ENCODE peak calls at places on chromosomes 7 and 10, in five cellular contexts. B, X, A, R and K are unnamed samples.

GRCh38 chr7:100007887-100008286 is 7.5 kb upstream of the ZKSCAN1 start:
- DNase-seq in R (no peak), A (no peak), B (no peak), X (no peak), K (no peak)

GRCh38 chr10:29295813-29296212 is 6.9 kb downstream of the LYZL1 start:
- DNase-seq in R (no peak), A (no peak), X (no peak), B (no peak), K (no peak)

GRCh38 chr7:84248843-84249242 is 54.3 kb upstream of the SEMA3A start:
- DNase-seq in B (no peak), X (no peak), R (no peak), A (no peak), K (no peak)

GRCh38 chr7:974820-975681 is at the start of gene COX19:
- DNase-seq in R (peak), B (peak), A (peak), X (peak), K (peak)

GRCh38 chr10:101036726-101037125 is 5.7 kb downstream of the SFXN3 start:
- DNase-seq in R (no peak), B (no peak), X (no peak), A (no peak), K (no peak)

GRCh38 chr7:17275749-17276671 is 22.4 kb upstream of the AHR start:
- DNase-seq in B (no peak), R (no peak), A (no peak), X (peak), K (no peak)

GRCh38 chr10:51389415-51390342 is 309.7 kb downstream of the CSTF2T start:
- DNase-seq in A (peak), R (peak), X (peak), B (peak), K (peak)

GRCh38 chr7:38777609-38778008 is 131.4 kb downstream of the VPS41 start:
- DNase-seq in B (no peak), R (no peak), X (no peak), A (no peak), K (no peak)

GRCh38 chr7:134351424-134351823 is 34.7 kb upstream of the SLC35B4 start:
- DNase-seq in B (peak), X (no peak), R (no peak), A (no peak), K (no peak)

GRCh38 chr10:5547934-5548660 is 23.3 kb downstream of the CALML3 start:
- DNase-seq in B (no peak), A (no peak), X (peak), R (no peak), K (no peak)

GRCh38 chr7:48636391-48637015 is 287.8 kb upstream of the CDC14C start:
- DNase-seq in A (no peak), R (no peak), X (no peak), B (peak), K (no peak)

GRCh38 chr10:114402871-114403544 is 1.3 kb downstream of the AFAP1L2 start:
- DNase-seq in R (no peak), B (no peak), X (no peak), A (no peak), K (no peak)

GRCh38 chr7:38929460-38930171 is 20.6 kb upstream of the VPS41 start:
- DNase-seq in X (no peak), R (no peak), B (no peak), A (no peak), K (peak)

GRCh38 chr10:114239117-114239993 is at the start of gene VWA2:
- DNase-seq in B (peak), X (no peak), A (peak), R (no peak), K (no peak)

GRCh38 chr7:92730808-92731207 is 105.6 kb downstream of the CDK6 start:
- DNase-seq in B (no peak), X (no peak), A (no peak), R (no peak), K (no peak)

GRCh38 chr10:84243759-84244158 is 1.1 kb upstream of the RGR start:
- DNase-seq in X (no peak), B (no peak), A (no peak), R (no peak), K (no peak)

GRCh38 chr10:47354162-47354561 is 6.0 kb downstream of the RBP3 start:
- DNase-seq in X (peak), R (no peak), B (no peak), A (no peak), K (no peak)

GRCh38 chr7:22854158-22855048 is 31.8 kb upstream of the TOMM7 start:
- DNase-seq in X (peak), A (peak), B (peak), R (peak), K (peak)

GRCh38 chr7:8037151-8037550 is 68.6 kb downstream of the GLCCI1 start:
- DNase-seq in X (no peak), A (no peak), B (no peak), R (no peak), K (no peak)

GRCh38 chr7:27196287-27196739 is 3.6 kb downstream of the HOXA13 start:
- DNase-seq in A (peak), R (peak), X (peak), B (peak), K (peak)

GRCh38 chr10:124239134-124239533 is 145.7 kb upstream of the CHST15 start:
- DNase-seq in R (no peak), X (no peak), A (no peak), B (no peak), K (no peak)

GRCh38 chr10:112092529-112092928 is 91.0 kb downstream of the GPAM start:
- DNase-seq in B (no peak), X (no peak), R (no peak), A (no peak), K (no peak)

GRCh38 chr10:78210976-78211375 is 177.3 kb downstream of the RPS24 start:
- DNase-seq in A (no peak), B (no peak), X (no peak), R (no peak), K (no peak)

GRCh38 chr10:1414893-1415292 is 322.4 kb downstream of the ADARB2 start:
- DNase-seq in R (no peak), B (no peak), X (no peak), A (no peak), K (no peak)

GRCh38 chr7:92754756-92755581 is 81.4 kb downstream of the CDK6 start:
- DNase-seq in A (no peak), R (no peak), X (no peak), B (no peak), K (peak)

GRCh38 chr7:117127585-117128168 is 174.4 kb downstream of the ST7 start:
- DNase-seq in B (peak), R (peak), A (no peak), X (peak), K (peak)

GRCh38 chr10:112585052-112585451 is 138.0 kb downstream of the VTI1A start:
- DNase-seq in B (no peak), A (no peak), X (no peak), R (no peak), K (no peak)

GRCh38 chr7:37690206-37690605 is 6.6 kb downstream of the GPR141 start:
- DNase-seq in R (no peak), B (no peak), A (no peak), X (no peak), K (no peak)

GRCh38 chr10:59381687-59382086 is 19.3 kb upstream of the FAM13C start:
- DNase-seq in X (no peak), A (no peak), R (no peak), B (no peak), K (no peak)

GRCh38 chr10:74425602-74426001 is 274.6 kb downstream of the ADK start:
- DNase-seq in B (no peak), A (no peak), R (no peak), X (no peak), K (no peak)

GRCh38 chr7:17848516-17848915 is 91.8 kb downstream of the SNX13 start:
- DNase-seq in A (no peak), B (no peak), R (no peak), X (no peak), K (no peak)

GRCh38 chr7:99362801-99363200 is 11.7 kb upstream of the ARPC1B start:
- DNase-seq in X (no peak), A (no peak), B (no peak), R (no peak), K (peak)

GRCh38 chr10:91389636-91390512 is 20.3 kb upstream of the HECTD2 start:
- DNase-seq in B (no peak), A (no peak), X (peak), R (no peak), K (peak)

GRCh38 chr10:51422311-51423120 is 276.9 kb downstream of the CSTF2T start:
- DNase-seq in X (peak), A (peak), B (peak), R (peak), K (peak)

GRCh38 chr10:8055420-8056349 is 1.2 kb downstream of the GATA3 start:
- DNase-seq in R (no peak), B (no peak), X (no peak), A (peak), K (no peak)

GRCh38 chr7:139777948-139778841 is at the start of gene HIPK2:
- DNase-seq in R (no peak), A (peak), X (peak), B (peak), K (peak)

GRCh38 chr7:153941061-153941460 is 111.1 kb upstream of the DPP6 start:
- DNase-seq in A (no peak), R (no peak), B (no peak), X (no peak), K (no peak)

GRCh38 chr7:41085244-41085643 is 617.6 kb downstream of the INHBA start:
- DNase-seq in X (no peak), R (no peak), B (no peak), A (no peak), K (no peak)

GRCh38 chr7:131466735-131467365 is 89.6 kb downstream of the PODXL start:
- DNase-seq in X (no peak), A (no peak), B (no peak), R (no peak), K (no peak)
- TF ChIP-seq ATF2 in X (no peak), A (no peak), B (no peak), R (no peak), K (no peak)

GRCh38 chr7:150788474-150789269 is 11.5 kb downstream of the TMEM176B start:
- DNase-seq in R (no peak), X (no peak), B (no peak), A (no peak), K (no peak)
- TF ChIP-seq ATF2 in R (no peak), X (no peak), B (no peak), A (no peak), K (no peak)

GRCh38 chr7:66088861-66089838 is 13.5 kb downstream of the ASL start:
- DNase-seq in A (no peak), B (no peak), R (no peak), X (no peak), K (no peak)
- TF ChIP-seq ATF2 in A (no peak), B (no peak), R (no peak), X (no peak), K (no peak)

GRCh38 chr7:26155531-26156375 is 3.8 kb downstream of the NFE2L3 start:
- DNase-seq in R (no peak), X (peak), B (no peak), A (no peak), K (no peak)
- TF ChIP-seq ATF2 in R (no peak), X (no peak), B (no peak), A (no peak), K (no peak)

GRCh38 chr7:74233655-74234280 is 20.4 kb downstream of the RFC2 start:
- DNase-seq in X (no peak), R (no peak), A (no peak), B (no peak), K (peak)
- TF ChIP-seq ATF2 in X (no peak), R (no peak), A (no peak), B (no peak), K (no peak)

GRCh38 chr7:148265896-148266295 is 324.7 kb upstream of the C7orf33 start:
- DNase-seq in A (no peak), R (no peak), B (no peak), X (no peak), K (no peak)

GRCh38 chr7:148261523-148261922 is 329.0 kb upstream of the C7orf33 start:
- DNase-seq in X (no peak), B (no peak), A (no peak), R (no peak), K (no peak)

GRCh38 chr7:148262721-148263229 is 327.8 kb upstream of the C7orf33 start:
- DNase-seq in R (no peak), X (peak), A (peak), B (peak), K (peak)

GRCh38 chr7:148261996-148262688 is 328.4 kb upstream of the C7orf33 start:
- DNase-seq in A (no peak), X (no peak), B (no peak), R (no peak), K (no peak)

DNA sequence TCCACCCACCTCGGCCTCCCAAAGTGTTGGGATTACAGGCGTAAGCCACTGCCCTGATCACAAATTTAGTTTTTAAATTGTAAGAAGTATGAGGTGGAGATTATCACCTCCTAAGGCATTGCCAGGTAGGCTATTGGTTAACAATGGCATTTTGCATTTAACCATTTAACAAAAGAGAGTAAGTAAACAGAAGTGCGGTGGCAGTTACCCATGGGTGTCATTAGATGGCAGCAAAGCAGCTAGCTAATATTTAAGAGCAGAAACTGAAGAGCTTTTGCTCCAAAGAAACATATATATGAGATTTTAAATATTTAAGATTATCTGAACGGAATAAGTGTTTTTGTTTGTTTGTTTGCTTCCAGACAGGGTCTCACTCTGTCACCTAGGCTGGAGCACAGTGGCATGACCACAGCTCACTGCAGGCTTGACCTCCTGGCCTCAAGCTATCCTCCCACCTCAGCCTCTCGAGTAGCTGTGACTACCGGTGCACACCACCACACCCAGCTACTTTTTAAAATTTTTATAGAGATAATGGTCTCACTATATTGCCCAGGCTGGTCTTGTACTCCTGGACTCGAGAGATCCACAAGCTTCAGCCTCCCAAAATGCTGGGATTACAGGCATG is 325.5 kb upstream of the C7orf33 start:
- DNase-seq in B (peak), R (no peak), A (no peak), X (peak), K (no peak)
- TF ChIP-seq ATF2 in B (no peak), R (no peak), A (no peak), X (no peak), K (no peak)